ENCODE peak calls at places on chromosomes 6 and 20, in ten cellular contexts. X, I, R, W, C, N, G, Z, U and S are unnamed samples.

GRCh38 chr6:154447929-154448328 is 62.6 kb downstream of the CNKSR3 start:
- DNase-seq in Z (no peak), C (no peak), X (no peak), G (no peak), I (peak), W (no peak), U (no peak), N (peak), R (peak), S (peak)

GRCh38 chr6:89299451-89299850 is 15.6 kb downstream of the GABRR2 start:
- DNase-seq in X (no peak), Z (no peak), W (no peak), I (peak), R (no peak), C (no peak), N (peak), U (no peak), G (no peak), S (no peak)

GRCh38 chr6:10742251-10742650 is 5.4 kb upstream of the TMEM14B start:
- DNase-seq in G (no peak), X (no peak), C (no peak), U (no peak), W (no peak), N (no peak), Z (no peak), R (no peak), I (no peak), S (no peak)

GRCh38 chr6:21739838-21740237 is 146.3 kb downstream of the SOX4 start:
- DNase-seq in R (no peak), G (no peak), U (no peak), Z (no peak), X (no peak), I (peak), C (no peak), N (no peak), W (no peak), S (no peak)

GRCh38 chr6:113433506-113433991 is 423.6 kb upstream of the MARCKS start:
- DNase-seq in N (peak), R (no peak), I (peak), X (no peak), Z (peak), U (no peak), C (peak), W (peak), G (no peak), S (peak)

GRCh38 chr6:3088853-3089445 is 20.7 kb downstream of the RIPK1 start:
- DNase-seq in C (no peak), I (no peak), R (no peak), X (no peak), W (no peak), Z (no peak), G (no peak), U (no peak), N (peak), S (peak)

GRCh38 chr6:10749734-10750133 is 2.1 kb downstream of the TMEM14B start:
- DNase-seq in I (no peak), X (no peak), G (no peak), N (no peak), W (no peak), U (peak), C (no peak), Z (peak), R (no peak), S (peak)

GRCh38 chr6:11654876-11655275 is 117.3 kb downstream of the TMEM170B start:
- DNase-seq in N (peak), Z (no peak), U (no peak), X (no peak), R (peak), W (no peak), I (peak), C (no peak), G (no peak), S (no peak)

GRCh38 chr6:2485116-2485515 is 239.7 kb upstream of the GMDS start:
- DNase-seq in X (no peak), G (no peak), I (no peak), Z (peak), C (no peak), U (no peak), R (no peak), N (no peak), W (no peak), S (no peak)

GRCh38 chr20:35305682-35306556 is 13.7 kb upstream of the FAM83C start:
- DNase-seq in U (no peak), N (peak), W (no peak), G (peak), Z (no peak), C (peak), I (peak), X (peak), R (peak), S (peak)

GRCh38 chr20:46739441-46740213 is 30.2 kb downstream of the SLC2A10 start:
- DNase-seq in C (no peak), I (peak), G (no peak), R (no peak), X (no peak), Z (peak), W (no peak), N (peak), U (no peak), S (peak)

GRCh38 chr20:12058201-12058600 is 140.5 kb downstream of the BTBD3 start:
- DNase-seq in G (no peak), Z (no peak), W (no peak), U (no peak), X (no peak), N (no peak), R (no peak), I (peak), C (no peak), S (no peak)

GRCh38 chr20:1842281-1842680 is 52.9 kb upstream of the SIRPA start:
- DNase-seq in Z (no peak), G (no peak), I (no peak), X (no peak), C (no peak), N (no peak), R (no peak), W (no peak), U (no peak), S (no peak)

GRCh38 chr20:2814587-2815051 is at the start of gene C20orf141:
- DNase-seq in Z (no peak), U (no peak), X (no peak), W (peak), G (peak), I (peak), N (peak), R (peak), C (peak), S (peak)

GRCh38 chr6:124780621-124781020 is 181.6 kb upstream of the RNF217 start:
- DNase-seq in W (no peak), Z (no peak), G (no peak), N (no peak), C (no peak), U (no peak), I (peak), X (no peak), R (no peak), S (no peak)

GRCh38 chr6:24497254-24497989 is 2.7 kb downstream of the ALDH5A1 start:
- DNase-seq in R (no peak), Z (no peak), U (no peak), X (no peak), W (no peak), G (no peak), N (no peak), I (no peak), C (no peak), S (no peak)

GRCh38 chr6:164247106-164247505 is 832.6 kb downstream of the QKI start:
- DNase-seq in R (no peak), I (peak), U (no peak), Z (no peak), W (no peak), C (no peak), G (no peak), N (no peak), X (no peak), S (no peak)

GRCh38 chr6:136550045-136550329 is 235 bp downstream of the MAP7 start:
- DNase-seq in N (no peak), Z (no peak), X (no peak), U (peak), W (no peak), R (no peak), I (no peak), G (peak), C (no peak), S (no peak)

GRCh38 chr6:83057705-83058321 is 7.8 kb downstream of the UBE3D start:
- DNase-seq in N (peak), G (peak), Z (peak), I (peak), X (no peak), W (no peak), R (peak), U (peak), C (peak), S (peak)

GRCh38 chr6:49072146-49072545 is 390.9 kb downstream of the MMUT start:
- DNase-seq in N (no peak), I (no peak), X (no peak), C (no peak), G (no peak), R (no peak), W (no peak), Z (no peak), U (no peak), S (no peak)

GRCh38 chr6:89941031-89941775 is 46.9 kb downstream of the GJA10 start:
- DNase-seq in W (no peak), Z (peak), R (no peak), N (no peak), X (no peak), G (no peak), C (no peak), U (no peak), I (peak), S (peak)

GRCh38 chr6:100344321-100344720 is 120.4 kb downstream of the SIM1 start:
- DNase-seq in X (no peak), C (no peak), R (no peak), U (no peak), G (no peak), W (no peak), I (peak), Z (no peak), N (no peak), S (no peak)

GRCh38 chr20:19000071-19000470 is 186.5 kb downstream of the SCP2D1 start:
- DNase-seq in Z (no peak), X (no peak), R (no peak), W (no peak), U (no peak), I (no peak), G (no peak), C (no peak), N (no peak), S (no peak)

GRCh38 chr6:160278311-160278710 is 19.7 kb upstream of the SLC22A2 start:
- DNase-seq in R (no peak), W (no peak), G (no peak), I (no peak), N (no peak), U (no peak), C (no peak), Z (no peak), X (no peak), S (no peak)

GRCh38 chr6:72712921-72713320 is 91.1 kb downstream of the KCNQ5 start:
- DNase-seq in C (no peak), U (no peak), W (no peak), Z (no peak), X (no peak), N (peak), R (peak), G (no peak), I (peak), S (no peak)

GRCh38 chr20:59718071-59718470 is 113.7 kb downstream of the PHACTR3 start:
- DNase-seq in W (no peak), Z (no peak), X (no peak), N (no peak), G (no peak), C (no peak), I (no peak), U (no peak), R (no peak), S (no peak)

GRCh38 chr20:22315771-22316170 is 268.6 kb downstream of the FOXA2 start:
- DNase-seq in G (no peak), X (no peak), R (no peak), U (no peak), W (no peak), N (no peak), C (no peak), I (no peak), Z (no peak), S (no peak)

GRCh38 chr6:148203970-148204369 is 138.7 kb upstream of the SASH1 start:
- DNase-seq in I (peak), R (peak), N (peak), C (no peak), X (peak), Z (no peak), G (no peak), U (no peak), W (no peak), S (no peak)

GRCh38 chr6:53159558-53159957 is 10.9 kb upstream of the GCM1 start:
- DNase-seq in Z (no peak), U (no peak), N (peak), G (peak), C (no peak), R (no peak), W (no peak), X (no peak), I (no peak), S (no peak)

GRCh38 chr6:26121141-26122004 is 34.1 kb downstream of the HFE start:
- DNase-seq in R (no peak), X (no peak), C (no peak), I (peak), G (peak), U (no peak), N (peak), W (no peak), Z (no peak), S (peak)
- H3K27ac ChIP-seq in R (no peak), X (no peak), C (no peak), I (no peak), G (peak), U (peak), N (peak), W (no peak), Z (no peak), S (peak)

GRCh38 chr6:37309059-37309458 is 44.7 kb upstream of the RNF8 start:
- DNase-seq in I (peak), N (no peak), G (no peak), Z (no peak), X (no peak), W (no peak), U (no peak), C (no peak), R (no peak), S (no peak)

GRCh38 chr6:37308084-37308817 is 45.5 kb upstream of the RNF8 start:
- DNase-seq in Z (peak), N (peak), X (no peak), C (no peak), U (peak), I (peak), R (no peak), G (no peak), W (no peak), S (peak)

GRCh38 chr6:37306026-37306425 is 47.8 kb upstream of the RNF8 start:
- DNase-seq in C (no peak), W (no peak), X (no peak), R (no peak), I (no peak), U (no peak), G (no peak), Z (no peak), N (no peak), S (no peak)

GRCh38 chr6:37304766-37305165 is 46.8 kb upstream of the TMEM217 start:
- DNase-seq in N (no peak), G (no peak), W (no peak), I (no peak), Z (no peak), C (no peak), X (no peak), U (no peak), R (no peak), S (no peak)

GRCh38 chr6:37306624-37307222 is 47.1 kb upstream of the RNF8 start:
- DNase-seq in R (no peak), X (no peak), U (peak), W (no peak), C (no peak), N (no peak), G (no peak), I (no peak), Z (no peak), S (no peak)
- TF ChIP-seq CTCF in R (no peak), X (no peak), U (no peak), W (no peak), C (no peak), N (no peak), G (no peak), I (no peak), Z (no peak), S (no peak)

DNA sequence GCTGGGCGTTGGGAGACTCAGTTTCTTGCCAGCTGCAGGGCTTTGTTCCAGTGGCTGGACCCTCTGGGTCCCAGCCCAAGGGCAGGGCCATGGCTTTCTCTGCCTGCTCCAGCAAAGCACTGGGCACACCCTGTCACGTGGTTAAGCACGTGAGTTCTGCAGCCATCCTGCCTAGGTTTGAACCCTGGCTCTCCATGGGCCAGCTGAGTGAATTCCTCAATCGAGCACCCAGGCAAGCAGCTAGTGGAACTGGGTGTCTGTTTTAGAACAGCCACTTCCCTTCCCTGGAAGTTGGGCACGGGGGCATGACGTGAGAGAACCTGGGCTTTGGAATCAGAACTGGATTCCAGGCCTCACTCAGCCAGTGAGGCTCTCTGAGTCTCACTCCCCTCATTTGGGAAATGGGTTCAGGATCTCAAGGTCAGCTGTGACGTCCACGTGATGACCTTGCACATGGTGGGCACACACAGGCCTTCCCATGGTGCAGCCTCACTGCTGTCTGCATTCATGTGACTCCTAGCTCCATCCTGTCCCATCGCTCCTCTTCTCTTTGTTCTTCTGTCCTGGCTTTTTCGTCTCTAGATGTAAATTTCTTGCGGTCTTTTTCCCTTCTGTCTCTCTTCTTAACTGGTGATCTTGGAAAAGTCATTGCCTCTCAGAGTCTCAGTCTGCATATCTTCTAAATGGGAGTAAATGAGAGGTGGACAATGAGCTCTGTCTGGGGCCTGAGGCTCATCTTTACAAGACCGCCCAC is 45.9 kb downstream of the NOL4L start:
- DNase-seq in R (no peak), I (no peak), Z (no peak), N (no peak), U (no peak), C (no peak), G (no peak), W (no peak), X (no peak), S (no peak)
- H3K27ac ChIP-seq in R (no peak), I (no peak), Z (no peak), N (no peak), U (peak), C (peak), G (no peak), W (no peak), X (peak), S (peak)

GRCh38 chr6:169852504-169853195 is 101.2 kb downstream of the ERMARD start:
- DNase-seq in Z (no peak), X (peak), I (no peak), C (no peak), G (no peak), W (no peak), R (no peak), U (no peak), N (no peak), S (no peak)

GRCh38 chr6:169854083-169854725 is 102.8 kb downstream of the ERMARD start:
- DNase-seq in G (no peak), U (no peak), R (no peak), I (no peak), Z (no peak), X (no peak), W (no peak), N (no peak), C (no peak), S (no peak)

GRCh38 chr6:169853196-169854082 is 102.0 kb downstream of the ERMARD start:
- DNase-seq in U (no peak), X (no peak), R (no peak), Z (no peak), I (no peak), C (no peak), W (no peak), G (no peak), N (no peak), S (no peak)

GRCh38 chr6:169857343-169858292 is 106.2 kb downstream of the ERMARD start:
- DNase-seq in X (no peak), R (no peak), U (no peak), I (no peak), W (no peak), G (no peak), N (no peak), Z (no peak), C (no peak), S (no peak)

DNA sequence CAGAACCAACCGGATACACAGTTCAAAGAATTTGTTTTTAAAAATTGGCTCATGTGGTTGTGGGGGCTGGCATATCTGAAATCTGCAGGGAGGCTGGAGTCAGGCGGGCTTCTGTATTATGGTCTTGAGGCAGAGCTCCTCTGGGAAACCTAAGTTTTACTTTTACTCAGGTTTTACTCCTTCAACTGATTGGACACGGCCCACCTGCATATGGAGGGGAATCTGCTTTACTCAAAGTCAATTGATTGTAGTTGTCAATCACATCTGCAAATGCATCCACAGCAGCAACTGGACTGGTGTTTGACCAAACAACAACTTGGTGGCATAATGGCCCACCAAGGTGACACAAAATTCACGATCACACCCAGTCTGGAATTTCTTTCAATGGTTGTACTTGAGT is 103.4 kb downstream of the ERMARD start:
- DNase-seq in I (no peak), Z (no peak), C (no peak), R (no peak), W (no peak), U (no peak), N (no peak), X (no peak), G (no peak), S (no peak)
- TF ChIP-seq CTCF in I (no peak), Z (no peak), C (no peak), R (no peak), W (no peak), U (no peak), N (no peak), X (no peak), G (no peak), S (no peak)

DNA sequence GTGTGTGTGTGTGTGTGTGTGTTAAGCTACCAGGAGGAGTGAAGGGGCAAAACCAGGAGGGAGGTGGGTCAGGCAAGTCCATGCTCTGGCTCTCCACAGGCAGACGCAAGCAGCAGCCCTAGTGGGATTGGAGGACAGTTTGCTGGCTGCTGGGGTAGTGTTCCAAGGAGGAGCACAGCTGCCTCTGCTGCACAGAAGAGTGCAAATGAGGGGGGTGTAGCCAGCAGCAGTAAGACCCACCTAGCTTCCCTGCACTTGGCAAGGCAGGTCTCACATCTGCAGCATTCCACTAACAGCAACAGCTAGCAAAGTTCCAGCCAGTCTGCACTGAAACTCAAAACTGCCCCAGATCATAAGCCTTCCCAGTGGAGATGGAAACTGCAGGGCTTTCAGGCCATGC is 405.0 kb downstream of the UTRN start:
- DNase-seq in N (no peak), C (no peak), X (no peak), Z (no peak), W (no peak), G (no peak), I (no peak), R (no peak), U (no peak), S (no peak)
- H3K27ac ChIP-seq in N (no peak), C (no peak), X (no peak), Z (no peak), W (no peak), G (no peak), I (no peak), R (no peak), U (no peak), S (no peak)